ENCODE peak calls at places on chromosomes 5 and 9, in four cellular contexts. P, I, C and K are unnamed samples.
A peak's percentile ranks its signal among the peaks of the same experiment; 100 is the strongest.

GRCh38 chr5:74889523-74890105 is 23.4 kb upstream of the FAM169A start:
- DNase-seq in I (no peak), P (no peak), C (no peak), K (no peak)

GRCh38 chr5:66057239-66057638 is 86.9 kb upstream of the SREK1 start:
- DNase-seq in P (no peak), C (no peak), I (no peak), K (no peak)

GRCh38 chr5:113382736-113383135 is 52.1 kb downstream of the TSSK1B start:
- DNase-seq in C (no peak), I (no peak), P (no peak), K (no peak)

GRCh38 chr5:5234912-5235311 is 94.8 kb downstream of the ADAMTS16 start:
- DNase-seq in I (no peak), P (no peak), C (no peak), K (no peak)

GRCh38 chr5:137282216-137282615 is 216.9 kb downstream of the SPOCK1 start:
- DNase-seq in C (no peak), I (no peak), P (no peak), K (no peak)

GRCh38 chr9:124593080-124594058 is 86.2 kb upstream of the NR5A1 start:
- DNase-seq in C (no peak), I (no peak), P (no peak), K (no peak)

GRCh38 chr9:90964101-90965020 is 162.7 kb downstream of the SYK start:
- DNase-seq in P (no peak), I (peak; percentile 56), C (peak; percentile 18), K (no peak)

GRCh38 chr5:132472431-132472830 is 18.1 kb downstream of the IRF1 start:
- DNase-seq in C (no peak), I (no peak), P (no peak), K (no peak)

GRCh38 chr5:34898258-34898895 is 16.9 kb downstream of the RAD1 start:
- DNase-seq in P (peak; percentile 19), C (peak; percentile 74), I (peak; percentile 78), K (peak; percentile 75)

GRCh38 chr9:137055385-137056364 is 1.8 kb upstream of the ENTPD2 start:
- DNase-seq in I (peak; percentile 98), C (peak; percentile 96), P (peak; percentile 42), K (no peak)

GRCh38 chr5:94467560-94468504 is 150.6 kb downstream of the KIAA0825 start:
- DNase-seq in I (no peak), C (no peak), P (no peak), K (no peak)

GRCh38 chr5:126988021-126988569 is 42.3 kb downstream of the MARCHF3 start:
- DNase-seq in I (no peak), P (no peak), C (no peak), K (no peak)

GRCh38 chr9:93677061-93677571 is 100.7 kb downstream of the PHF2 start:
- DNase-seq in C (peak; percentile 7), I (peak; percentile 2), P (no peak), K (peak; percentile 12)

GRCh38 chr5:375921-376871 is 54.7 kb downstream of the AHRR start:
- DNase-seq in I (no peak), C (no peak), P (no peak), K (no peak)

GRCh38 chr9:129141066-129142041 is 30.1 kb downstream of the PTPA start:
- DNase-seq in C (peak; percentile 78), P (peak; percentile 66), I (peak; percentile 51), K (no peak)

GRCh38 chr5:10654566-10654965 is 90.7 kb downstream of the ANKRD33B start:
- DNase-seq in C (no peak), P (no peak), I (no peak), K (no peak)

GRCh38 chr9:73613092-73613701 is 461.5 kb downstream of the ANXA1 start:
- DNase-seq in I (no peak), C (no peak), P (no peak), K (no peak)

GRCh38 chr9:115362101-115362500 is 244.1 kb upstream of the TNC start:
- DNase-seq in P (no peak), C (no peak), I (no peak), K (no peak)

GRCh38 chr9:1766042-1766441 is 249.1 kb upstream of the SMARCA2 start:
- DNase-seq in P (no peak), I (no peak), C (no peak), K (no peak)

GRCh38 chr9:35679766-35680330 is 6.1 kb downstream of the CA9 start:
- DNase-seq in C (no peak), P (no peak), I (no peak), K (no peak)

GRCh38 chr5:140214831-140215230 is 39.8 kb downstream of the CYSTM1 start:
- DNase-seq in P (peak; percentile 91), C (no peak), I (peak; percentile 86), K (no peak)

GRCh38 chr5:7664208-7664607 is 186.7 kb downstream of the CFAP90 start:
- DNase-seq in I (no peak), P (no peak), C (no peak), K (no peak)

GRCh38 chr5:36422957-36423356 is 121.3 kb upstream of the RANBP3L start:
- DNase-seq in I (no peak), C (no peak), P (no peak), K (no peak)

GRCh38 chr5:32462618-32463017 is 18.1 kb upstream of the ZFR start:
- DNase-seq in P (no peak), C (no peak), I (no peak), K (no peak)

GRCh38 chr9:72588336-72588735 is 66.9 kb downstream of the TMC1 start:
- DNase-seq in I (peak; percentile 45), C (no peak), P (no peak), K (no peak)

GRCh38 chr9:111148390-111148993 is 110.2 kb upstream of the LPAR1 start:
- DNase-seq in P (no peak), C (no peak), I (no peak), K (no peak)

DNA sequence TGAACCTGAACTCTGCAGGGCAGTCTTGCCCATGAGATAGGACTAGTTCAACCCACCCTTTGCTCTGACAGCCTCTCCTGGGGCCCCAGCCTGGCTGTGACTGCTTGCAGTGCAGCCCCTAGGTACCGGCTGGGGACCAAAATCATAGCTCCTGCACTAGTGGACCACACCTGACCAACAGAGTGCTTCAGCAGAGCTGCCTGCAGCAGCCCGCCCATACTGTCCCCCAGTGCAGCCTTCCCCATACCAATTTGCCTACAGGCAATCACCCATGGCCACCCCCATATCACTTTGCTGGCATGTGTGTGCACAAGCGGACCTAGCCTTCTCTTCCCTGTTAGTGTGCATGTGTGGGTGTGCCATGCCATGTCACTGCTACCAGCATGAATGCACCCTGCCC is 347.6 kb upstream of the MPDZ start:
- DNase-seq in I (no peak), P (no peak), C (no peak), K (no peak)
- H3K4me3 ChIP-seq in I (no peak overlapping the region), P (no peak overlapping the region), C (no peak overlapping the region), K (no peak overlapping the region)

DNA sequence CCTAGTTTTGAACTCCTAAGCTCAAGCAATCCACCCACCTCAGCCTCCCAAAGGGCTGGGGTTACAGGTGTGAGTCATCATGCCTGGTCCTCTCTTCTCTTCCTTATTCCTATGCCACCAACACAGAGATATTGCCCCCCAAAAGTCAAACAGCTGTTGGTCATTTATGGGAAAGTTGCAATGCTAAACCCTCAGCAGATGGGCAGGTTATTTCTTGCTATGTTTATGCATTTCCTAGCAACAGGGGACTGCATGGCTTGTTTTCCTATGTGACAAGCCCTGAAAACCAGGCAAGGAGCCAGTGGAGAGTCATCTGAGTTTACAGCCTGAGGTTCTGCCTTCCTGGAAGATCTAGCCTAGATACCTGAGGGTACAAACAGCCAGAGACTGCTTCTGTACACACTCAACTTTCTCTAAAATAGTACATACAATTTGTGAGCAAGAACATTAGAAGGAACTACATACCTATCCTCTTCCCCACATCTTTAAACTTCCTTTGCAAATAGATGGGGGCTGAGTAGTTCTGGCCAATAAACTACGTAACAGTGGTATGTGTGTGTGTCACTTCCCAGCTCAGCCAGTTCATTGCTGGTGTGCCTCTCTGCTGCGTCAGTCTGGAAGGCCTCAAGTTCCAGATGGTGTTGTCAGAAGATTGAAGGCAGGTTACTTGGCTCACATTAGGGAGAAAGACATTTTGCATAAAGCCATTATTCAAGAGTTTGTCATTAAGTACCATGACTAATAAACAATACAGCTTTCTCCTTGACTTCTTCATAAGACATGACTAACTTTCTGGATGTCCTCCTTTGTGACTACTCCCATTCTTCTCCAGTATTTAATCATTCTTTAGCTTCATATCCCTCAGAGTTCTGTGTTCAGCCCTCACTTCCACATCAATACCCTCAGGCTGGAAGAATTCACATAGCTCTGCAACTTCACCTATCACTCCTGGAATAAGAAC is 65.3 kb downstream of the CSNK1A1 start:
- DNase-seq in I (peak; percentile 89), C (peak; percentile 80), P (peak; percentile 94), K (peak; percentile 49)
- H3K4me1 ChIP-seq in I (peaks cover 40% of the 10 kb centered on the region), C (peaks cover 14% of the 10 kb centered on the region), P (peaks cover 57% of the 10 kb centered on the region), K (peaks cover 39% of the 10 kb centered on the region)

DNA sequence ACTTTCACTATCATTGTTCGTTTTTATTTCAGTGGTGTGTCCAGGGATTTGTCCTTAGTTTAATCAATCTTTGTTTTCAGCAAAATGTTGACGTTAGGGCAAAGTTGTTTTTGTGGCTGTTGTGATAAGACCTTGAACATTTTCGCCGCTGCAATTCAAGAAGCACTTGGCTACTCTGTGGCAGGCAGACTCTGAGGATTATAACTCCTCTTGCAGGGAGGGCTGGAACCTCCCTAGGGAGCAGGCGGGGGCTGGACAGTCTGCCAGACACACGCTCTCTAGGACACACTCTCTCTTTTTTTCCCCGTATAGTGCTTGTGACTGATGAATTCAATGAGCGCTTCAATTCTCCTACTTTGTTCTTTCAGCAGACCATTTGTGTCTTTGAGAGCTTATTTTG is 252.9 kb downstream of the FBXL7 start:
- DNase-seq in P (peak; percentile 13), I (no peak), C (peak; percentile 60), K (no peak)
- H3K4me3 ChIP-seq in P (peak overlapping the region; percentile 17), I (no peak overlapping the region), C (peak overlapping the region; percentile 17), K (no peak overlapping the region)

DNA sequence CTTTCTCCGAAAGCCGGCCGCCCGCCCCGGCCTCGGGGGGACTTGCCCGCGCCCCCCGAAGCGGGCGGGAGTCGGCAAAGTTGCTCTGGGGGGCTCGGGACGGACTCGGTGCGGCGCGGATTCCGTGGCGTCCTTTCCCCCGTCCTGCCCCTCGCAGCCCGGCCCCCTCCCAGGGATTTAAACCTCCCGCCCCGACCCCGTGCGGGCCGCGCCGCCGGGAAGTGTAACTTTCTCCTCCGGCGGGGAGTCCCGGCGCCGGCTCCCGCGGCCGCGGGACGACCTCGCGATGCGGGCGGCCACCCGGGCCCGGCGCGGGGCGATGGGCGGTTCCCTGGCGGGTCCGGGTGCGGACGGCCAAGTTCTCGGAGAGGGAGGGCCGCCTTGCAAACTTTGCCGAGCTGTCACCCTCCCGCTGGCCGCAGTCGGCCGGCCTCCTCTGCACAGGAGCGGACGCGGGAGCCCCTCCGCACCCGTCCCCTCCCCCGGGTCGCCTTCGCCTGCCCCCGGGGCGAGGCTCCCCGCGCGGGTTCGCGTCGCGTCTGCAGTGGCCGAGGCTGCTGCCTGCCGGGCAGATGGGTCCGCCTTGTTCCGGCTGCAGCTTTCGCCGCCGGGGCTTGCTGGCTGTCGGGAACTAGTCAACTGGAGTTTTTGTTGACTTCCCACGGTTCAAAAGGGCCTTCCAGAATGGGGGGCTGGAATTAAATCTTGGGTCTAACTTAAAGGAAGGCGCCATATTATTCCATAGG is 765 bp downstream of the PBX3 start:
- DNase-seq in C (peak; percentile 39), I (peak; percentile 44), P (no peak), K (no peak)
- H3K4me1 ChIP-seq in C (no peaks in the 10 kb centered on the region), I (peaks cover 13% of the 10 kb centered on the region), P (peaks cover 3% of the 10 kb centered on the region), K (peaks cover 16% of the 10 kb centered on the region)